ENCODE peak calls at places on chromosome 16, in four cellular contexts. Y is AG04450, O is GM20000, B is fibroblast of pulmonary artery. W is an unnamed sample.
A peak's percentile ranks its signal among the peaks of the same experiment; 100 is the strongest.

GRCh38 chr16:50290856-50291255 is 24.5 kb downstream of the ADCY7 start:
- DNase-seq in Y (no peak), O (no peak), B (no peak), W (no peak)

GRCh38 chr16:10935491-10935890 is 6.8 kb downstream of the DEXI start:
- DNase-seq in Y (no peak), O (no peak), B (no peak), W (no peak)

GRCh38 chr16:15765880-15766279 is 90.9 kb downstream of the MYH11 start:
- DNase-seq in Y (no peak), O (peak; percentile 81), B (peak; percentile 48), W (peak; percentile 49)

GRCh38 chr16:12672986-12673385 is 130.7 kb downstream of the CPPED1 start:
- DNase-seq in Y (no peak), O (no peak), B (no peak), W (no peak)

GRCh38 chr16:27448531-27449433 is 46.8 kb downstream of the IL21R start:
- DNase-seq in Y (no peak), O (no peak), B (no peak), W (no peak)

GRCh38 chr16:23877107-23878070 is 41.6 kb downstream of the PRKCB start:
- DNase-seq in Y (no peak), O (no peak), B (no peak), W (no peak)

GRCh38 chr16:66444049-66444481 is 17.0 kb downstream of the BEAN1 start:
- DNase-seq in Y (no peak), O (no peak), B (no peak), W (no peak)

GRCh38 chr16:2795714-2796143 is 2.5 kb upstream of the PRSS41 start:
- DNase-seq in Y (no peak), O (no peak), B (no peak), W (no peak)

GRCh38 chr16:27505297-27506236 is 44.1 kb downstream of the GTF3C1 start:
- DNase-seq in Y (no peak), O (no peak), B (peak; percentile 20), W (peak; percentile 48)

GRCh38 chr16:25013751-25014499 is 1.2 kb downstream of the ARHGAP17 start:
- DNase-seq in Y (no peak), O (peak; percentile 72), B (no peak), W (no peak)

GRCh38 chr16:12231666-12232065 is 255.1 kb downstream of the SNX29 start:
- DNase-seq in Y (peak; percentile 49), O (no peak), B (peak; percentile 28), W (no peak)

GRCh38 chr16:79801550-79802090 is 201.1 kb upstream of the MAF start:
- DNase-seq in Y (no peak), O (no peak), B (no peak), W (peak; percentile 35)

GRCh38 chr16:22668318-22668717 is 145.6 kb upstream of the HS3ST2 start:
- DNase-seq in Y (no peak), O (no peak), B (no peak), W (no peak)

DNA sequence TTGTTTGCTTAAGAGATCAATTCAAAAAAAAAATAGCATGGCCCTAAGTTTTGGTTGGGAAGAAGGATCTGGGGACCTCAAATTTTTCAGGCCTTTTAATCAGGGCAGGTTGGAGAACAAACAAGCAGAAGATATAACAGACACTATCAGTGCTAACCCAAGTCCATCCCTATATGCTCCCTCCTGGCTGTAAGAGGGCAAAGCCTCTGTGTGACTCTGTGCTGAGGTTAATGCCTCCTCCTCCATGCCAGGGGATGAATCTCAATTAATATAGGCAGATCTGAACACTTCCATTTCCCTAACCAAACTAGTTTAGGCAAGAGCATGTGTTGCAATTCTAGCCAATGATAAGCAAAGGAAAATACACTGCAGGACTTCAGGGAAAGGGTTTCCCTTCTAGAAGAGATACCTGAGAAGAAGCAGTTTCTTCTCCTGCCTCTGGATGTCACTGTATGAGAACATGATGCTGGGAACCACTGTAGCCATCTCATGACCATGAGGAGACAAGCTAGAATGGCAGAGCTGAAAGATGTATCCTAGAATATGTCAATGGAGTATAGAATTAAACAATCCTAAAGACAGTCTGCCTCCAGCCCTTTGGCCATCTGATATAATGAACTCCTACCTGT is 76.0 kb downstream of the CHD9NB start:
- DNase-seq in Y (no peak), O (peak; percentile 37), B (peak; percentile 61), W (peak; percentile 60)
- TF ChIP-seq CTCF in Y (peak; percentile 35), O (peak; percentile 9), B (peak; percentile 56), W (peak; percentile 19)

DNA sequence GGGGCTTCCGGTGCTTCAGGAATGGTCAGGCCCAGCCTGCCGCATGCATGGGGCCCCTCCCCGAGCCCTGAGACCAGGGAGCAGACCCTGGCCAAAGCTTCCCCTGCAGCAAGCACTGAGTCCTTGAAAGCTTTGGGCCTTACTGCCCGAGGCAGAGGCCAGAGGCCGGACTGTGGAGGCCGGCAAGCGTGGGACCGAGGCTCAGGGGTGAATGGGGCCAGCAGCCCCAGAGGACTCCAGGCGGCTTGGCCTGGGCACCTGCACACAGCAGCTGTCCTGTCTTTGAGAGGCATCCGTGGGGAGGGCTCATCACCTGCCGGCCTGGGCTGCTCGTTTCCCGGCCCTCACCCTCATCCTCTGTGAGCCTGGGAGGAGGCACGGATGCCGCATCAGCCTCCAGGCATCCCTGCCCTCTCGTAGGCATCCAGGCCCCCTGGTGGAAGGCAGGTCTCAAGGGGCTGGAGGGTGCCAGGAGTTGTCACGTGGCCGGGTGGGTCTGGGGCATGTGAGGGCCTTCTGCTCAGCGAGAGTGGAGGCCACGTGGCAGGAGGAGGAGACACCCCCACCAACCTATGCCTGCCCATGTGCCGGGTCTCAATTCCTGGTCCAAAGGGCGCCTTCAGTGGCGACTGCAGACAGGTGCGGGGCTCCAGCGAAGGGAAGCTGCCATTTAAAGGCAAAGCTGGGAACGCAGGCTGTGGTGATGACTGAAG is 31.4 kb downstream of the CACNA1H start:
- DNase-seq in Y (no peak), O (no peak), B (no peak), W (no peak)
- TF ChIP-seq CTCF in Y (no peak), O (no peak), B (no peak), W (no peak)

GRCh38 chr16:84139628-84140258 is 5.2 kb downstream of the HSDL1 start:
- DNase-seq in Y (no peak), O (no peak), B (no peak), W (no peak)

GRCh38 chr16:84143784-84144199 is 1.2 kb downstream of the HSDL1 start:
- DNase-seq in Y (no peak), O (no peak), B (peak; percentile 8), W (no peak)

GRCh38 chr16:84143081-84143480 is 1.9 kb downstream of the HSDL1 start:
- DNase-seq in Y (no peak), O (no peak), B (no peak), W (no peak)

GRCh38 chr16:84138824-84139627 is 6.0 kb downstream of the HSDL1 start:
- DNase-seq in Y (no peak), O (peak; percentile 76), B (peak; percentile 24), W (no peak)

GRCh38 chr16:84141143-84141670 is 3.8 kb downstream of the HSDL1 start:
- DNase-seq in Y (no peak), O (no peak), B (no peak), W (no peak)
- TF ChIP-seq CTCF in Y (no peak), O (no peak), B (no peak), W (no peak)

DNA sequence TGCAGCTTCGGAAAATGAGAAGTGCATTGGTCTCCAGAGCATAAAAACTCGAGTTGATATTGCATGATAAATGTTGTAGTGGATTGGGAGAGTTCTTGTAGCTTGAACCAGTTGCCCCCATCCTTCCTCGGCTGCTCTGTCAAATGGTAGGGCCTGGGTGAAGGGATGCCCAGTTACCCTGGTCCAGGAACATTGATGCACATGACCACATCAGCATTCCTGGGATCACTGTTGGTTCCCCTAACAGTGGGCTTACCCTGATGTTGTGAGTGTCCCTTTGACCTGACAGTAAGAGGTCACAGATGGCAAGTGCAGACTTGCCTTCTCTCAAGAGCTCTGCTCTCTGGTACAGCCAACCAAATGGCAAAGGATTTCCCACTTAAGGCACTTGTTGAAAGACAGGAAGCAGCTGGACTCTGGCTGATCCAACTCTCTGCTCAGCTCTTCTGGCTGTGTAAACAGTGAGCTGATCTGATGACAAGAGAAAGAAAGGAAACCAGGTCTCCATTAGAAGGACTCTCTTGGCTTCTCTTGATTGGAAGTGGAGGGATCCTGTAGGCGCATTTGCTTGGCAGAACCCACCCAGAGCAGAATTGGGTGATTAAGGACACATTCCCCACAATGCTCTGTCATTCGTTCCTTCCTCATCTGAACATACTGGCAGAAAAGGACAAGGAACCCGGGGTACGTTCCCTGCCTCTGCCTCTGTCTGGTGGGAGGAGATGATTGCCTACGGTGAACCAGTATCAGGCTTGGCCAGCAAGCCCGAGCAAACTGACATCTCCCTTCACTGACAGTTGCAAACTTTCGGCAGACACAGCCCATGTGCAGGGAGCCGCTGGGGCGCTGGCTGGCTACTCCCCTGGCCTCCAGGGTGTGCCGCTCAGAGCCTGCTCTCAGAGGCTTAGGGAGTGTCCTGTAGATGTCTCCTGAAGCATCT is 29.3 kb downstream of the LDHD start:
- DNase-seq in Y (peak; percentile 87), O (no peak), B (peak; percentile 89), W (peak; percentile 7)
- TF ChIP-seq CTCF in Y (no peak), O (no peak), B (no peak), W (no peak)

GRCh38 chr16:73529303-73530012 is 481.5 kb upstream of the ZFHX3 start:
- DNase-seq in Y (no peak), O (no peak), B (no peak), W (no peak)

GRCh38 chr16:73530529-73530928 is 482.6 kb upstream of the ZFHX3 start:
- DNase-seq in Y (no peak), O (no peak), B (no peak), W (no peak)

GRCh38 chr16:73523209-73523608 is 475.3 kb upstream of the ZFHX3 start:
- DNase-seq in Y (no peak), O (no peak), B (no peak), W (no peak)

GRCh38 chr16:73531021-73531420 is 483.1 kb upstream of the ZFHX3 start:
- DNase-seq in Y (no peak), O (no peak), B (no peak), W (no peak)

DNA sequence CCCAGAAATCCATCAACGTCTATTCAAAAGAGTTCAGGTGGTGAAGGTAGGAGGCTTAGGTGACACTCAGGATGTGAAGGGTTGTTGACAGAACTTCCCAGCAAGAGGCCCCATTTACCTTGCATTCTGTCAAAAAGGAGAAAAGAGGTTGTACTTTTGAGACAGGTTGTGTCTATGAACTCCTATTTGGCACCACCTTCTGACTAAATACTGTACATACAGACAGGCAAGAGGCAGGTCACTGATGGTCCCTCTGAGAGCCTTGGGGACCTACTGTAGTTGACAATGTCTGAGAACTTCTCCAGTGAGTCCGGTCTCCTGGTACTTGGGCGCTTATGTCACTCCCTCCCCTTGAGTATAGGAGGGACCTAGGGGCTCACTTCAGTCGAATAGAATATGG is 479.3 kb upstream of the ZFHX3 start:
- DNase-seq in Y (no peak), O (no peak), B (no peak), W (peak; percentile 5)
- TF ChIP-seq CTCF in Y (no peak), O (no peak), B (no peak), W (no peak)

GRCh38 chr16:64621616-64622015 is 500.2 kb downstream of the CDH11 start:
- DNase-seq in Y (no peak), O (no peak), B (no peak), W (no peak)

GRCh38 chr16:64626771-64627170 is 495.1 kb downstream of the CDH11 start:
- DNase-seq in Y (no peak), O (no peak), B (no peak), W (peak; percentile 86)

GRCh38 chr16:64629622-64630021 is 492.2 kb downstream of the CDH11 start:
- DNase-seq in Y (no peak), O (no peak), B (no peak), W (peak; percentile 82)

GRCh38 chr16:64627781-64628180 is 494.1 kb downstream of the CDH11 start:
- DNase-seq in Y (no peak), O (no peak), B (no peak), W (peak; percentile 78)

DNA sequence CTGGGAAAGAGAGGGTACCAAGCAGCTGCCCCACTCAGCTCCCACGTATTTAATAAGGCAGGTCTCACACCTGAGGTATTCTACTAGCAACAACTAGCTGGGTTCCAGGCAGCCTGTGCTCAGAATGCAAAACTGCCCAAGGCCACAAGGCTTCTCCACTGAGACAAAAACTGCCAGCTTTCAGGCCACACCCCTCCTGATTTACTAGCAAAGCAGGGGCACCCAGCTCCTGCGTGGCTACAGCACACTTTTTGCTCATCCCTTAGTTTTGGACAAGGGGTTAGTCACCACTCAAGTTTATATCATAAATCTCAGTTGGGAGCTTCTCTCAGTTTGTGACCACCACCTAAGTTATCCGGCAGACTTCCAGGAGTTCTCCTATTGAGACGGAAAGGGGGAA is 494.6 kb downstream of the CDH11 start:
- DNase-seq in Y (no peak), O (no peak), B (no peak), W (peak; percentile 57)
- TF ChIP-seq CTCF in Y (no peak), O (no peak), B (peak; percentile 1), W (no peak)